ENCODE peak calls at places on chromosomes 3 and 15, in four cellular contexts. L, O, C and Z are unnamed samples.

GRCh38 chr15:95558131-95558530 is 772.4 kb upstream of the NR2F2 start:
- DNase-seq in L (peak), O (no peak), C (peak), Z (no peak)

GRCh38 chr15:79209116-79209515 is 73.4 kb upstream of the ANKRD34C start:
- DNase-seq in L (no peak), O (no peak), C (no peak), Z (no peak)

GRCh38 chr3:160403796-160404510 is 4.5 kb downstream of the SMC4 start:
- DNase-seq in L (peak), O (no peak), C (no peak), Z (no peak)

GRCh38 chr3:195914648-195915473 is 6.5 kb upstream of the TNK2 start:
- DNase-seq in L (peak), O (peak), C (peak), Z (peak)

GRCh38 chr3:188003188-188004171 is 150.5 kb upstream of the LPP start:
- DNase-seq in L (no peak), O (no peak), C (peak), Z (no peak)

GRCh38 chr3:129050556-129051295 is 9.9 kb upstream of the GP9 start:
- DNase-seq in L (no peak), O (no peak), C (no peak), Z (no peak)

GRCh38 chr3:139308156-139309017 is 35.4 kb upstream of the MRPS22 start:
- DNase-seq in L (no peak), O (no peak), C (peak), Z (no peak)

GRCh38 chr15:89112341-89112971 is 24.2 kb downstream of the ABHD2 start:
- DNase-seq in L (peak), O (peak), C (peak), Z (no peak)

GRCh38 chr3:38157562-38157961 is 7.8 kb upstream of the OXSR1 start:
- DNase-seq in L (no peak), O (no peak), C (no peak), Z (no peak)

GRCh38 chr3:5195605-5196004 is 8.1 kb downstream of the EDEM1 start:
- DNase-seq in L (no peak), O (no peak), C (no peak), Z (no peak)

GRCh38 chr3:139559541-139559940 is 20.0 kb upstream of the RBP1 start:
- DNase-seq in L (peak), O (no peak), C (no peak), Z (no peak)

GRCh38 chr3:67357610-67358458 is 296.6 kb downstream of the SUCLG2 start:
- DNase-seq in L (peak), O (no peak), C (peak), Z (peak)

GRCh38 chr15:73004462-73004861 is 47.8 kb upstream of the NEO1 start:
- DNase-seq in L (no peak), O (no peak), C (no peak), Z (no peak)

GRCh38 chr15:71753346-71753745 is 57.0 kb upstream of the NR2E3 start:
- DNase-seq in L (peak), O (no peak), C (peak), Z (no peak)

GRCh38 chr3:155744091-155744625 is 713 bp downstream of the PLCH1 start:
- DNase-seq in L (peak), O (no peak), C (peak), Z (peak)

GRCh38 chr15:88426304-88426703 is 40.9 kb downstream of the MRPL46 start:
- DNase-seq in L (no peak), O (no peak), C (no peak), Z (no peak)

GRCh38 chr3:53224026-53224425 is 31.8 kb downstream of the TKT start:
- DNase-seq in L (no peak), O (no peak), C (no peak), Z (no peak)

GRCh38 chr3:127484601-127485388 is 105.7 kb downstream of the TPRA1 start:
- DNase-seq in L (no peak), O (no peak), C (no peak), Z (peak)

GRCh38 chr15:73794501-73795133 is 41.5 kb upstream of the INSYN1 start:
- DNase-seq in L (peak), O (no peak), C (peak), Z (no peak)

GRCh38 chr3:127632441-127632840 is 3.5 kb downstream of the PODXL2 start:
- DNase-seq in L (no peak), O (no peak), C (no peak), Z (no peak)

GRCh38 chr15:96320703-96321421 is 9.6 kb upstream of the NR2F2 start:
- DNase-seq in L (no peak), O (no peak), C (no peak), Z (no peak)

GRCh38 chr15:96160269-96160668 is 170.2 kb upstream of the NR2F2 start:
- DNase-seq in L (peak), O (no peak), C (no peak), Z (no peak)

GRCh38 chr3:128490650-128491070 is 2.3 kb downstream of the GATA2 start:
- DNase-seq in L (no peak), O (no peak), C (no peak), Z (no peak)

GRCh38 chr3:197183582-197183981 is 114.8 kb downstream of the DLG1 start:
- DNase-seq in L (no peak), O (no peak), C (no peak), Z (no peak)

GRCh38 chr3:157373783-157374182 is 62.9 kb upstream of the PTX3 start:
- DNase-seq in L (peak), O (no peak), C (no peak), Z (no peak)

GRCh38 chr3:197670361-197670760 is 66.3 kb downstream of the RUBCN start:
- DNase-seq in L (no peak), O (no peak), C (no peak), Z (no peak)

GRCh38 chr3:156668073-156668763 is 6.2 kb upstream of the TIPARP start:
- DNase-seq in L (peak), O (no peak), C (no peak), Z (no peak)

GRCh38 chr3:129555616-129556357 is 12.8 kb downstream of the H1-8 start:
- DNase-seq in L (no peak), O (no peak), C (no peak), Z (no peak)

GRCh38 chr3:25843332-25843731 is 53.4 kb downstream of the OXSM start:
- DNase-seq in L (peak), O (no peak), C (peak), Z (no peak)

GRCh38 chr3:142888484-142889262 is at the start of gene PCOLCE2:
- DNase-seq in L (no peak), O (no peak), C (peak), Z (peak)

DNA sequence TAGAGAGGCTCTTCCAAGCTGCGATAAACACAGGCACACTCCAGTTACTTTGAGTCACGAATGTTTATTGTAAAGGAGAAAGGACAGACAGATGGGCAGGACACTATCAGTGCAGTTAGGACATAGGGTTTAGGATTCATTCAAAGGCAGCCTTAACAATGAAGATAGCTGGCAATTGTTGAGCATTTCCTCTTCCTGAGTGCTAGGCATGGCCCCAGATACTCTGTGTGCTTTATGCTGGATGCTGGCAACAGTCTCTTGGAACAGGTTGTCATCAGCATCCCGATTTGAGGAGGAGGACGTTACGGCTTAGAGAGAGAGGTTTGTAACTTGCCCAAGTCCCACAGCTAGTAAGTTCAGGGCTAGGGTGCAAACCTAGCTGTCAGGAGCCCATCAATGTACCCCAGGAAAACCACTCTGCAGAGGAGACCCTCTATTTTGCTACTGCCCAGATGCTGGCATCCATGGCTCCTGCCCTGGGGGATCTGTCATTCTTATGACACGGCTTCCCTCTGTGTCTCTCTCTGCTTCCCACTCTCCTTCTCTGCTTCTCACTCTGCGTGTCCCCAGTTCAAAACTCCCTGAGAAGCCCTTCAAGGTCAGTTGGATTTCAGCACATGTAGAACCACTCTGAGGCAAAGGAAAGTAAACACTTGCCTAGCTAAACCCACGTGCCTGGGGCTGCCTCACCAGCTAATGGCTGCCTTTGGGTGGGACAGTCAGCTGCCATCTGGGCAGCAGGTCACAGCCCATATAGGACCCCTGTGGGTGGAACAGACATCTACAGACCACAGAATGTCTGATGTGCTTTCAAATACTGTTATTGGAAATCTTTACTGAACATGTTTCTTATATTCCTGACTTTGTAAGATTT is 29.2 kb upstream of the SLCO2A1 start:
- DNase-seq in L (no peak), O (no peak), C (no peak), Z (no peak)
- TF ChIP-seq RFX5 in L (no peak), O (no peak), C (no peak), Z (no peak)

GRCh38 chr15:38549222-38549621 is 15.4 kb downstream of the RASGRP1 start:
- DNase-seq in L (peak), O (no peak), C (no peak), Z (no peak)
- TF ChIP-seq RFX5 in L (no peak), O (no peak), C (no peak), Z (no peak)

GRCh38 chr15:38190501-38190900 is 62.1 kb upstream of the SPRED1 start:
- DNase-seq in L (no peak), O (no peak), C (peak), Z (no peak)

GRCh38 chr15:38196116-38196515 is 56.5 kb upstream of the SPRED1 start:
- DNase-seq in L (no peak), O (no peak), C (no peak), Z (no peak)

GRCh38 chr15:38192496-38192895 is 60.1 kb upstream of the SPRED1 start:
- DNase-seq in L (no peak), O (no peak), C (no peak), Z (no peak)

GRCh38 chr15:38195191-38195901 is 57.3 kb upstream of the SPRED1 start:
- DNase-seq in L (peak), O (no peak), C (no peak), Z (no peak)

DNA sequence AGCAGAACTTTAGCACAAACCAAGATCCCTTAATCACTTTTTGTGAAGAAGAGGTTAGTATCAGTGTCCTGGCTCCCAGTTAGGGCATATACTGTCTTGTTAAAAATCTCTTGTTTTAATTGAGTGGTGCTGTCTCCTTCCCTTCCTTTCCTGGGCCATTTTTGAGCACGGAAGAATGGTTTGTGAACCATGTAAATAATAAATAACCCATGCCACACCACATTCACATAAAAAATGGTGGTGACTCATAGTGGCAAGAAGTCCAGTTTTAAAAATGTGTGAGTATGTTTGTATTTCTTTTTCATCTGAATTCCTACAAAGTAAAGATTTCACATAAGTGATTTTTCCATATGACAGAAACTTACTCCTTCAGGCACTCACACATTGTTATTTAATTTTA is 59.1 kb upstream of the SPRED1 start:
- DNase-seq in L (no peak), O (no peak), C (no peak), Z (no peak)
- TF ChIP-seq RFX5 in L (no peak), O (no peak), C (no peak), Z (no peak)

DNA sequence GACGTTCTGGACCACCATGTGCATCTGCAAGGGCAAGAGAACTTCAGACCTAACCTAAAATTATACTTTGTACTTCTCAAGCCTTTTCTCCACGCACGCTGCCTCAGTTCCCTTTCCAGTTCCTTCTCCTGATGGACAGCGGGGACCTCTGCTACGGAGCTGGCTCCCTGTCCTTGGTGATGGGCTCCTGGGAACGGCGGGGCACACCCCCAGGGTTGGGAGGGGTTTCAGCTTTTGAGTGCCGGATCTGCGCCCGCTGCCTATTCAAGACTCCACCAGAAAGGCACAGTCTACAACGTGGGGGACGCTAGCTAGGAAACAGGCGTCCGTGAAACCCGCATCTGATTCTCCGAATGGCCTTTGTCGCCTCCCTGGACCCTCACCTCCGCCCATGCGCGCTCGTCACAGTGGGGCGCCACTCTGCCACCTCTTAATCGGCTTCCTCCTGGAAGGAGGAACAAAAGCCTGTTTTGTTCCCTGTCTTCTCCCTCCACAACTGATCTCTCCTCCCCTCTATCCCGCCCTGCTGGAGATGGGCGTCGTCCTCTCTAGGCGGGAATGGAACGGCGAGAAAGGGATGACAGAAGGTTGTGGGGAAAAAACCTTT is 2.2 kb downstream of the GPR149 start:
- DNase-seq in L (no peak), O (no peak), C (no peak), Z (peak)
- TF ChIP-seq RFX5 in L (no peak), O (no peak), C (no peak), Z (no peak)

GRCh38 chr15:41888662-41889253 is 5.1 kb downstream of the SPTBN5 start:
- DNase-seq in L (no peak), O (no peak), C (no peak), Z (no peak)
- TF ChIP-seq RFX5 in L (no peak), O (no peak), C (no peak), Z (no peak)

GRCh38 chr3:177754508-177754921 is 557.2 kb upstream of the TBL1XR1 start:
- DNase-seq in L (no peak), O (no peak), C (no peak), Z (no peak)
- TF ChIP-seq RFX5 in L (no peak), O (no peak), C (no peak), Z (no peak)